ENCODE peak calls at places on chromosomes 4 and X, in five cellular contexts. One of them, this sample, is unnamed.

GRCh38 chrX:85244411-85245210 is 820 bp downstream of the ZNF711 start:
- DNase-seq in IMR-90: peak
- DNase-seq in breast epithelium: no peak
- DNase-seq in endothelial cell of umbilical vein: peak
- DNase-seq in right lobe of liver: no peak
- DNase-seq in this sample: peak

GRCh38 chr4:142350886-142351285 is 495.2 kb downstream of the INPP4B start:
- DNase-seq in right lobe of liver: no peak
- DNase-seq in IMR-90: peak
- DNase-seq in breast epithelium: no peak
- DNase-seq in endothelial cell of umbilical vein: peak
- DNase-seq in this sample: no peak

GRCh38 chrX:150544835-150545790 is 23.3 kb upstream of the MTM1 start:
- DNase-seq in endothelial cell of umbilical vein: peak
- DNase-seq in right lobe of liver: no peak
- DNase-seq in breast epithelium: no peak
- DNase-seq in IMR-90: no peak
- DNase-seq in this sample: no peak

GRCh38 chr4:8191136-8191747 is 7.8 kb upstream of the SH3TC1 start:
- DNase-seq in endothelial cell of umbilical vein: peak
- DNase-seq in breast epithelium: peak
- DNase-seq in IMR-90: peak
- DNase-seq in right lobe of liver: peak
- DNase-seq in this sample: no peak

GRCh38 chr4:23956601-23957364 is 66.9 kb upstream of the PPARGC1A start:
- DNase-seq in endothelial cell of umbilical vein: no peak
- DNase-seq in breast epithelium: no peak
- DNase-seq in right lobe of liver: no peak
- DNase-seq in IMR-90: peak
- DNase-seq in this sample: no peak

GRCh38 chr4:122152699-122153328 is 683 bp downstream of the BLTP1 start:
- DNase-seq in right lobe of liver: peak
- DNase-seq in breast epithelium: peak
- DNase-seq in IMR-90: peak
- DNase-seq in endothelial cell of umbilical vein: peak
- DNase-seq in this sample: peak

GRCh38 chr4:40587826-40588225 is 41.8 kb downstream of the RBM47 start:
- DNase-seq in IMR-90: peak
- DNase-seq in right lobe of liver: peak
- DNase-seq in breast epithelium: peak
- DNase-seq in endothelial cell of umbilical vein: no peak
- DNase-seq in this sample: no peak

GRCh38 chr4:8089862-8090261 is 68.8 kb downstream of the ABLIM2 start:
- DNase-seq in IMR-90: no peak
- DNase-seq in breast epithelium: no peak
- DNase-seq in right lobe of liver: no peak
- DNase-seq in endothelial cell of umbilical vein: no peak
- DNase-seq in this sample: no peak

GRCh38 chr4:2733844-2734574 is 22.1 kb downstream of the TNIP2 start:
- DNase-seq in endothelial cell of umbilical vein: no peak
- DNase-seq in IMR-90: no peak
- DNase-seq in right lobe of liver: no peak
- DNase-seq in breast epithelium: no peak
- DNase-seq in this sample: no peak

GRCh38 chrX:10507181-10507580 is 113.2 kb downstream of the MID1 start:
- DNase-seq in IMR-90: peak
- DNase-seq in breast epithelium: peak
- DNase-seq in endothelial cell of umbilical vein: peak
- DNase-seq in right lobe of liver: no peak
- DNase-seq in this sample: no peak

GRCh38 chrX:135632353-135632752 is 81.1 kb upstream of the CT45A1 start:
- DNase-seq in endothelial cell of umbilical vein: no peak
- DNase-seq in breast epithelium: no peak
- DNase-seq in right lobe of liver: no peak
- DNase-seq in IMR-90: no peak
- DNase-seq in this sample: no peak

GRCh38 chr4:156294577-156294976 is 340.9 kb upstream of the CTSO start:
- DNase-seq in IMR-90: peak
- DNase-seq in right lobe of liver: no peak
- DNase-seq in endothelial cell of umbilical vein: peak
- DNase-seq in breast epithelium: no peak
- DNase-seq in this sample: peak

DNA sequence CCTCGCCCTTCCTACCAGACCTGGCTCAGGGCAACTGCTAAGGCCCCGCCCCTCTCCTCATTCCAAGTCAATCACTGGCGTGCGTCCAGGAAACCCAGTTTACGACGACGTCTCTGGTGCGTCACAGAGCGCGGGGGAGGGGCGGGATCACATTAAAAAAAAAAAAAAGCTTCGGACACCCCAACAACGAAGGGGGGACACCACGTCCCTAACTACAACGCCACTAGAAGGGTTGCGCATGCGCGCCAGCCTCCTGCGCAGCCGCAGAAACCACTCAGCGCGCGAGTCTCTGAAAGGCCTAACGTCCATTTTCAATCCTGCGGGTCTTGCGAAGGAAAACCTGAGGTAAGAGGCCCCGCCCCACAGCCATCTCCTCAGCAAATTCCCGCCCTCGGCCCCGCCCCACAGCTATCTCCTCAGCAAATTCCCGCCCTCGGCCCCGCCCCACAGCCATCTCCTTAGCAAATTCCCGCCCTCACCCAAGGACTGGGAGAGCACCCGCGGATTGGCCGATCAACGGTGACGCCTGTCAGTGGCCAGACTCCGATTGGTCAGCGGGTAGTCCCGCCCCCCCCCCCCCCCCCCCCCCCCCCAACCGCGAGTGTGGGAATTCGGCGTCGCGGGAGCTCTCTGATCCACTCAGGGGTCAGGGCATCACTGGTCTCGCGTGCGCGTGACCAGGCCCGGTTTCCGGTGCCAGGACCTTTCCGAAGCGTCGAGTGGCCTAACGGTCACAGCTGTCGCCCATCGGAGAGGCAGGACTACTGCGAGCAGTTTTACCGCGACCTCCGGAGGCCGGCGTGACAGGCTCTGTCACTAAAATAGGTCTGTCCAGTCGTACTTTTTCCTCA is at the start of gene SCML1:
- DNase-seq in IMR-90: peak
- DNase-seq in endothelial cell of umbilical vein: peak
- DNase-seq in right lobe of liver: peak
- DNase-seq in breast epithelium: peak
- DNase-seq in this sample: peak
- TF ChIP-seq POLR2A in IMR-90: peak
- TF ChIP-seq POLR2A in endothelial cell of umbilical vein: no peak
- TF ChIP-seq POLR2A in right lobe of liver: peak
- TF ChIP-seq POLR2A in breast epithelium: peak
- TF ChIP-seq POLR2A in this sample: no peak

GRCh38 chr4:106266201-106266600 is 49.8 kb downstream of the TBCK start:
- DNase-seq in right lobe of liver: no peak
- DNase-seq in IMR-90: peak
- DNase-seq in endothelial cell of umbilical vein: peak
- DNase-seq in breast epithelium: no peak
- DNase-seq in this sample: peak

GRCh38 chr4:106261980-106262379 is 54.0 kb downstream of the TBCK start:
- DNase-seq in endothelial cell of umbilical vein: no peak
- DNase-seq in breast epithelium: no peak
- DNase-seq in IMR-90: no peak
- DNase-seq in right lobe of liver: no peak
- DNase-seq in this sample: no peak

GRCh38 chr4:106268731-106269272 is 47.2 kb downstream of the TBCK start:
- DNase-seq in endothelial cell of umbilical vein: no peak
- DNase-seq in IMR-90: no peak
- DNase-seq in breast epithelium: no peak
- DNase-seq in right lobe of liver: no peak
- DNase-seq in this sample: no peak

GRCh38 chr4:106264331-106264728 is 51.7 kb downstream of the TBCK start:
- DNase-seq in IMR-90: peak
- DNase-seq in right lobe of liver: no peak
- DNase-seq in endothelial cell of umbilical vein: no peak
- DNase-seq in breast epithelium: no peak
- DNase-seq in this sample: peak

GRCh38 chr4:106263594-106264330 is 52.2 kb downstream of the TBCK start:
- DNase-seq in right lobe of liver: no peak
- DNase-seq in endothelial cell of umbilical vein: no peak
- DNase-seq in IMR-90: no peak
- DNase-seq in breast epithelium: no peak
- DNase-seq in this sample: no peak
- TF ChIP-seq POLR2A in right lobe of liver: no peak
- TF ChIP-seq POLR2A in endothelial cell of umbilical vein: no peak
- TF ChIP-seq POLR2A in IMR-90: no peak
- TF ChIP-seq POLR2A in breast epithelium: no peak
- TF ChIP-seq POLR2A in this sample: no peak

GRCh38 chrX:103610282-103610681 is 2.5 kb downstream of the TCEAL3 start:
- DNase-seq in endothelial cell of umbilical vein: no peak
- DNase-seq in IMR-90: no peak
- DNase-seq in breast epithelium: no peak
- DNase-seq in right lobe of liver: no peak
- DNase-seq in this sample: no peak

GRCh38 chrX:103608305-103608963 is 671 bp downstream of the TCEAL3 start:
- DNase-seq in endothelial cell of umbilical vein: no peak
- DNase-seq in right lobe of liver: no peak
- DNase-seq in breast epithelium: no peak
- DNase-seq in IMR-90: no peak
- DNase-seq in this sample: no peak

GRCh38 chrX:103613362-103613761 is 5.6 kb downstream of the TCEAL3 start:
- DNase-seq in endothelial cell of umbilical vein: no peak
- DNase-seq in IMR-90: peak
- DNase-seq in breast epithelium: no peak
- DNase-seq in right lobe of liver: no peak
- DNase-seq in this sample: no peak

GRCh38 chrX:103607385-103608304 is at the start of gene TCEAL3:
- DNase-seq in right lobe of liver: peak
- DNase-seq in breast epithelium: peak
- DNase-seq in endothelial cell of umbilical vein: peak
- DNase-seq in IMR-90: peak
- DNase-seq in this sample: peak
- TF ChIP-seq POLR2A in right lobe of liver: no peak
- TF ChIP-seq POLR2A in breast epithelium: no peak
- TF ChIP-seq POLR2A in endothelial cell of umbilical vein: no peak
- TF ChIP-seq POLR2A in IMR-90: peak
- TF ChIP-seq POLR2A in this sample: no peak

GRCh38 chr4:37890501-37891220 is at the start of gene TBC1D1:
- DNase-seq in breast epithelium: peak
- DNase-seq in endothelial cell of umbilical vein: no peak
- DNase-seq in IMR-90: no peak
- DNase-seq in right lobe of liver: peak
- DNase-seq in this sample: no peak
- TF ChIP-seq POLR2A in breast epithelium: no peak
- TF ChIP-seq POLR2A in endothelial cell of umbilical vein: no peak
- TF ChIP-seq POLR2A in IMR-90: no peak
- TF ChIP-seq POLR2A in right lobe of liver: no peak
- TF ChIP-seq POLR2A in this sample: no peak

DNA sequence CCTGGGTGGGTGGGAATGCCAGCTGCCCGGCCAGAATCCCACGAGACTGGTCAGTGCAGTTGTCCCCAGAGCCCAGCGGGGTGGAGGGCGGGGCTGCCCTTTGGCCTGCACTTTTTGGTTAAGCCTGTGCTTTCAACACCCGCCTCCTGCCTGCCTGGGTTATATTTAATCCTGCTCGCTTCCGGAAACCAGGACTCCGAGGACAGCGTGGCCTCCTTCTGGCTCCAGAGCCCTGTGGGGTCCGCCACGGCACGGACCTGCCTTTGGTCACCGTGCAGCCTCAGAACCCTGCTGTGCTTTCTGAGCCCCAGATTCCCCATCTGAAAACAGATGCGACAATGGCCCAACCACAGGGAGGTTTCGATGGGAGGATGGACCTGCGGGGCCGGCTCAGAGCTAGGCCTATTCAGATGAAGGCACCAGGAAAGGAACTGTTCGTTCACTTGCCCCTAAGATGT is 29.4 kb upstream of the KIAA0232 start:
- DNase-seq in right lobe of liver: peak
- DNase-seq in IMR-90: no peak
- DNase-seq in breast epithelium: no peak
- DNase-seq in endothelial cell of umbilical vein: no peak
- DNase-seq in this sample: no peak
- TF ChIP-seq POLR2A in right lobe of liver: peak
- TF ChIP-seq POLR2A in IMR-90: no peak
- TF ChIP-seq POLR2A in breast epithelium: no peak
- TF ChIP-seq POLR2A in endothelial cell of umbilical vein: no peak
- TF ChIP-seq POLR2A in this sample: no peak

GRCh38 chr4:76096076-76096475 is 21.6 kb downstream of the ART3 start:
- DNase-seq in IMR-90: no peak
- DNase-seq in breast epithelium: no peak
- DNase-seq in right lobe of liver: no peak
- DNase-seq in endothelial cell of umbilical vein: no peak
- DNase-seq in this sample: no peak
- TF ChIP-seq POLR2A in IMR-90: no peak
- TF ChIP-seq POLR2A in breast epithelium: no peak
- TF ChIP-seq POLR2A in right lobe of liver: no peak
- TF ChIP-seq POLR2A in endothelial cell of umbilical vein: no peak
- TF ChIP-seq POLR2A in this sample: no peak

This sample was measured in erythroblast.